ENCODE peak calls at places on chromosomes 7 and 10, in nine cellular contexts. T, W, Y, H, N, D, M, Z and B are unnamed samples.
A peak's percentile ranks its signal among the peaks of the same experiment; 100 is the strongest.

GRCh38 chr7:117762055-117762454 is 111.2 kb downstream of the CTTNBP2 start:
- DNase-seq in T (no peak), W (no peak), Y (no peak), H (no peak), N (no peak), D (no peak), M (no peak), Z (no peak), B (no peak)

GRCh38 chr10:53843691-53844362 is 957.2 kb downstream of the PCDH15 start:
- DNase-seq in T (no peak), W (no peak), Y (no peak), H (no peak), N (no peak), D (no peak), M (no peak), Z (no peak), B (no peak)

GRCh38 chr7:1340640-1341360 is 108.1 kb downstream of the UNCX start:
- DNase-seq in T (no peak), W (no peak), Y (no peak), H (no peak), N (no peak), D (no peak), M (no peak), Z (no peak), B (no peak)

GRCh38 chr10:13717936-13718772 is 131.4 kb downstream of the PRPF18 start:
- DNase-seq in T (peak; percentile 86), W (peak; percentile 35), Y (no peak), H (peak; percentile 2), N (no peak), D (peak; percentile 42), M (peak; percentile 81), Z (peak; percentile 42), B (peak; percentile 21)

GRCh38 chr10:87913170-87913921 is 49.9 kb downstream of the PTEN start:
- DNase-seq in T (no peak), W (no peak), Y (no peak), H (no peak), N (no peak), D (no peak), M (no peak), Z (no peak), B (no peak)

GRCh38 chr7:44962483-44963251 is 16.1 kb downstream of the MYO1G start:
- DNase-seq in T (no peak), W (no peak), Y (no peak), H (no peak), N (no peak), D (no peak), M (peak; percentile 46), Z (peak; percentile 43), B (no peak)

GRCh38 chr10:56370217-56371113 is 9.4 kb upstream of the ZWINT start:
- DNase-seq in T (no peak), W (no peak), Y (no peak), H (no peak), N (no peak), D (no peak), M (peak; percentile 5), Z (no peak), B (no peak)

GRCh38 chr10:130862626-130863025 is 448.9 kb downstream of the TCERG1L start:
- DNase-seq in T (no peak), W (no peak), Y (no peak), H (no peak), N (no peak), D (no peak), M (no peak), Z (no peak), B (no peak)

GRCh38 chr10:33325929-33326328 is 8.5 kb downstream of the NRP1 start:
- DNase-seq in T (no peak), W (no peak), Y (no peak), H (no peak), N (no peak), D (no peak), M (peak; percentile 18), Z (no peak), B (no peak)

GRCh38 chr10:46539596-46540411 is 16.7 kb downstream of the GPRIN2 start:
- DNase-seq in T (no peak), W (no peak), Y (no peak), H (no peak), N (no peak), D (no peak), M (peak; percentile 81), Z (no peak), B (no peak)

GRCh38 chr7:130032698-130033097 is 18.5 kb downstream of the ZC3HC1 start:
- DNase-seq in T (no peak), W (no peak), Y (no peak), H (no peak), N (no peak), D (no peak), M (no peak), Z (no peak), B (no peak)

GRCh38 chr10:103111031-103111917 is 81.8 kb downstream of the NT5C2 start:
- DNase-seq in T (peak; percentile 3), W (no peak), Y (no peak), H (no peak), N (no peak), D (no peak), M (peak; percentile 8), Z (no peak), B (no peak)

GRCh38 chr10:6140141-6140841 is 51.5 kb downstream of the RBM17 start:
- DNase-seq in T (no peak), W (no peak), Y (peak; percentile 47), H (no peak), N (no peak), D (no peak), M (no peak), Z (peak; percentile 71), B (no peak)

GRCh38 chr7:32958046-32959025 is 1.1 kb downstream of the FKBP9 start:
- DNase-seq in T (peak; percentile 44), W (no peak), Y (no peak), H (no peak), N (peak; percentile 11), D (no peak), M (peak; percentile 7), Z (no peak), B (no peak)

GRCh38 chr10:125012851-125013528 is 71.1 kb downstream of the ZRANB1 start:
- DNase-seq in T (no peak), W (no peak), Y (no peak), H (no peak), N (no peak), D (no peak), M (no peak), Z (no peak), B (no peak)

GRCh38 chr10:102476466-102477141 is 25.3 kb upstream of the C10orf95 start:
- DNase-seq in T (no peak), W (no peak), Y (no peak), H (no peak), N (no peak), D (no peak), M (no peak), Z (no peak), B (no peak)

GRCh38 chr10:34758447-34758996 is 56.6 kb downstream of the PARD3 start:
- DNase-seq in T (peak; percentile 91), W (no peak), Y (no peak), H (no peak), N (no peak), D (no peak), M (peak; percentile 90), Z (no peak), B (no peak)

GRCh38 chr10:70508912-70509366 is 30.4 kb downstream of the PALD1 start:
- DNase-seq in T (no peak), W (no peak), Y (no peak), H (no peak), N (peak; percentile 3), D (peak; percentile 15), M (no peak), Z (no peak), B (no peak)

GRCh38 chr10:71241899-71242620 is 29.7 kb downstream of the UNC5B start:
- DNase-seq in T (no peak), W (no peak), Y (no peak), H (no peak), N (no peak), D (no peak), M (no peak), Z (no peak), B (no peak)

GRCh38 chr7:120274482-120274881 is 1.5 kb downstream of the KCND2 start:
- DNase-seq in T (no peak), W (no peak), Y (no peak), H (no peak), N (no peak), D (no peak), M (no peak), Z (no peak), B (no peak)